ENCODE peak calls at places on chromosomes 11 and 22, in six cellular contexts. A is A549, I is endothelial cell of umbilical vein, P is K562, L is GM12878, B is HepG2. Q is an unnamed sample.

GRCh38 chr11:117633186-117633585 is 163.8 kb downstream of the DSCAML1 start:
- DNase-seq in A (no peak), B (no peak), I (no peak), L (no peak), P (no peak), Q (no peak)

GRCh38 chr11:74354036-74354435 is 42.6 kb upstream of the P4HA3 start:
- DNase-seq in L (no peak), I (no peak), A (no peak), B (no peak), P (no peak), Q (no peak)

GRCh38 chr22:39123811-39124668 is 27.0 kb downstream of the APOBEC3H start:
- DNase-seq in B (no peak), L (no peak), A (no peak), P (no peak), I (no peak), Q (no peak)

GRCh38 chr11:69430566-69430965 is 50.9 kb upstream of the LINC01488 start:
- DNase-seq in B (peak), L (no peak), P (no peak), I (no peak), A (peak), Q (no peak)

GRCh38 chr11:76320929-76321328 is 60.0 kb downstream of the THAP12 start:
- DNase-seq in P (no peak), B (no peak), I (no peak), L (no peak), A (no peak), Q (no peak)

GRCh38 chr22:19765477-19766234 is 5.1 kb downstream of the TBX1 start:
- DNase-seq in B (no peak), A (no peak), I (no peak), L (no peak), P (peak), Q (peak)

GRCh38 chr11:126546694-126547093 is 191.2 kb downstream of the ST3GAL4 start:
- DNase-seq in B (no peak), P (no peak), L (no peak), A (no peak), I (no peak), Q (no peak)

GRCh38 chr11:75347781-75348613 is 3.5 kb downstream of the ARRB1 start:
- DNase-seq in A (no peak), I (peak), B (peak), P (peak), L (no peak), Q (no peak)

GRCh38 chr11:12086271-12087074 is 23.9 kb upstream of the MICAL2 start:
- DNase-seq in A (peak), B (peak), I (peak), L (no peak), P (no peak), Q (peak)

GRCh38 chr11:103407641-103408040 is 298.4 kb downstream of the DYNC2H1 start:
- DNase-seq in I (no peak), P (no peak), A (no peak), L (no peak), B (no peak), Q (no peak)

GRCh38 chr11:58811499-58811898 is 33.0 kb downstream of the GLYATL2 start:
- DNase-seq in I (no peak), B (no peak), A (no peak), P (no peak), L (no peak), Q (no peak)

GRCh38 chr11:3950996-3951662 is 95.7 kb downstream of the STIM1 start:
- DNase-seq in I (no peak), B (peak), A (peak), P (peak), L (no peak), Q (no peak)

GRCh38 chr11:7892059-7892699 is 38.9 kb downstream of the OR10A6 start:
- DNase-seq in A (no peak), I (peak), L (no peak), B (no peak), P (no peak), Q (peak)

GRCh38 chr22:49643998-49644397 is 183.7 kb downstream of the BRD1 start:
- DNase-seq in B (no peak), L (no peak), P (no peak), I (no peak), A (no peak), Q (no peak)

GRCh38 chr11:16987205-16987568 is 27.0 kb downstream of the PLEKHA7 start:
- DNase-seq in B (no peak), A (no peak), L (no peak), P (peak), I (no peak), Q (no peak)

GRCh38 chr11:63445720-63446119 is 45.2 kb downstream of the PLAAT5 start:
- DNase-seq in A (no peak), P (no peak), B (no peak), L (no peak), I (no peak), Q (peak)

GRCh38 chr11:78973833-78974232 is 399.2 kb upstream of the NARS2 start:
- DNase-seq in A (no peak), L (no peak), I (no peak), P (no peak), B (no peak), Q (no peak)

GRCh38 chr11:9852465-9852864 is 188.6 kb downstream of the SWAP70 start:
- DNase-seq in A (no peak), L (no peak), I (peak), P (no peak), B (no peak), Q (no peak)

GRCh38 chr11:67371549-67372231 is 1.7 kb downstream of the CLCF1 start:
- DNase-seq in P (peak), B (peak), A (peak), I (no peak), L (no peak), Q (peak)

GRCh38 chr11:79090191-79090590 is 350.6 kb downstream of the TENM4 start:
- DNase-seq in P (no peak), I (no peak), B (no peak), A (no peak), L (no peak), Q (no peak)

GRCh38 chr11:63641727-63642126 is 27.5 kb upstream of the PLAAT3 start:
- DNase-seq in A (no peak), P (no peak), L (no peak), I (peak), B (no peak), Q (no peak)

GRCh38 chr11:2466869-2467694 is 22.3 kb downstream of the KCNQ1 start:
- DNase-seq in B (no peak), L (no peak), A (no peak), P (no peak), I (no peak), Q (peak)

GRCh38 chr11:70611890-70612289 is 213.6 kb downstream of the CTTN start:
- DNase-seq in A (no peak), I (no peak), L (no peak), B (no peak), P (no peak), Q (no peak)

GRCh38 chr11:58739725-58740430 is 8.1 kb upstream of the GLYAT start:
- DNase-seq in I (no peak), A (no peak), L (no peak), P (peak), B (no peak), Q (no peak)

GRCh38 chr11:39365809-39366436 is 2093.5 kb downstream of the LRRC4C start:
- DNase-seq in L (no peak), P (no peak), B (no peak), A (peak), I (no peak), Q (peak)

GRCh38 chr11:26621147-26621546 is 49.1 kb upstream of the MUC15 start:
- DNase-seq in L (no peak), I (no peak), P (no peak), A (peak), B (no peak), Q (no peak)

GRCh38 chr11:68315581-68315920 is 3.2 kb downstream of the LRP5 start:
- DNase-seq in P (peak), B (no peak), A (no peak), I (no peak), L (no peak), Q (no peak)

GRCh38 chr11:65323813-65324212 is 9.1 kb downstream of the CDC42EP2 start:
- DNase-seq in L (no peak), B (no peak), I (no peak), A (no peak), P (no peak), Q (no peak)

DNA sequence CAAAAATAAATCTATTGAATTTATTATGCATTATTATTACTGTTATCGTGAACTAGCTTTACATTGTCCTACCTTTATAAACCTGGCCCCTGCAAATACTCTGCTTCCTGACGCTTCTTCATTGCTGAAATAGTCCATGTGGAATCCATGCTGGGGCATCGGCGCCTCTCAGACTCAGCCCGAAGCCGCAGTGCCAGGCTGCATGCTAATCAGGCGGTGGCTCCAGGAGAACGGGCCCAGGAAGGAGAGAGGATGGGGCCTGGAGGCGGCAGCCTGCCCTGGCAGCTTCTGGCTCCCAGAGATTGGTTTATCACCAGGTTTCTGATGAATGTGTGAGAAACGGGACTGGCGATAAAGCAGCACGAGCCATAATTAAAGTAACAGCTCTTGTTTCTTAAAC is 93.2 kb downstream of the NTM start:
- DNase-seq in B (no peak), L (no peak), A (no peak), P (no peak), I (no peak), Q (no peak)
- TF ChIP-seq MYC in B (no peak), L (no peak), A (no peak), P (no peak), I (no peak), Q (no peak)

GRCh38 chr22:37057226-37057625 is 5.7 kb downstream of the KCTD17 start:
- DNase-seq in B (no peak), A (no peak), L (no peak), P (no peak), I (no peak), Q (no peak)

GRCh38 chr22:37059876-37060449 is 8.4 kb downstream of the KCTD17 start:
- DNase-seq in A (no peak), P (no peak), B (no peak), L (no peak), I (no peak), Q (no peak)

GRCh38 chr22:37060801-37061610 is 9.5 kb downstream of the KCTD17 start:
- DNase-seq in I (no peak), L (no peak), P (no peak), B (no peak), A (no peak), Q (no peak)

GRCh38 chr22:37057796-37058510 is 6.4 kb downstream of the KCTD17 start:
- DNase-seq in B (no peak), A (no peak), P (no peak), L (no peak), I (no peak), Q (no peak)

GRCh38 chr22:37058917-37059701 is 7.6 kb downstream of the KCTD17 start:
- DNase-seq in A (no peak), I (no peak), B (no peak), P (no peak), L (no peak), Q (no peak)
- TF ChIP-seq MYC in A (no peak), I (no peak), B (no peak), P (no peak), L (no peak), Q (no peak)

GRCh38 chr22:35315141-35315854 is 15.6 kb downstream of the TOM1 start:
- DNase-seq in P (no peak), L (no peak), I (no peak), B (no peak), A (no peak), Q (no peak)
- TF ChIP-seq MYC in P (no peak), L (no peak), I (no peak), B (no peak), A (no peak), Q (no peak)

GRCh38 chr22:42901790-42902508 is 44.9 kb upstream of the ARFGAP3 start:
- DNase-seq in I (no peak), B (no peak), P (no peak), A (no peak), L (no peak), Q (peak)
- TF ChIP-seq MYC in I (no peak), B (no peak), P (no peak), A (no peak), L (no peak), Q (no peak)

DNA sequence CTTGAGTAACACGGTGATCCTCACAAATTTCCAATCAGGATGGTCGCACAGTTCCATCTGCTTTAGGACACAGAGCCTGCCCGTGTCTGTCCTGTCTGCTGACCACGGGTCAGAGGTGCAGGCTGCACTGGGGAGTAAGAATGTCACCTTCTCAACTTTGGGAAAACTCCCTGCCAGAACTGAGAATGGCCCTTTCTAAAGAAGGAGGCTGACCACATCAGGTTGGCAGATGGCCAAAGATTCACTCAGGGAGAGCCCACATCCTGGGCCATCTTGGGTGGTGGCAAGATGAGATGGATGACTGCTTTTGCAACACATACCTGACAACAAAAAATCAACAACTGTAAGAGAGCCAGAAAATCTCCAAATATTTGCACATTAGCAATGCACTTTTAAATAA is 101.9 kb downstream of the IGLL1 start:
- DNase-seq in A (no peak), I (no peak), P (peak), B (no peak), L (no peak), Q (peak)
- TF ChIP-seq MYC in A (no peak), I (no peak), P (no peak), B (no peak), L (no peak), Q (no peak)

GRCh38 chr11:47002366-47002765 is 65.8 kb downstream of the CSTPP1 start:
- DNase-seq in L (no peak), I (no peak), B (no peak), P (no peak), A (no peak), Q (peak)
- TF ChIP-seq MYC in L (no peak), I (no peak), B (no peak), P (no peak), A (no peak), Q (no peak)

GRCh38 chr22:43831561-43832392 is 19.7 kb upstream of the EFCAB6 start:
- DNase-seq in A (no peak), B (no peak), I (no peak), L (no peak), P (no peak), Q (no peak)
- TF ChIP-seq MYC in A (no peak), B (no peak), I (no peak), L (no peak), P (no peak), Q (no peak)

GRCh38 chr11:133957926-133958325 is 1.2 kb upstream of the IGSF9B start:
- DNase-seq in P (no peak), L (no peak), I (no peak), A (no peak), B (no peak), Q (no peak)
- TF ChIP-seq MYC in P (no peak), L (no peak), I (no peak), A (no peak), B (no peak), Q (no peak)

Q was measured in NB4.